ENCODE peak calls at places on chromosomes 11 and 22, in seven cellular contexts. One of them, this sample, is unnamed.

GRCh38 chr11:9943346-9944110 is 279.7 kb downstream of the SWAP70 start:
- DNase-seq in left ventricle myocardium superior: no peak
- DNase-seq in RWPE1: peak
- DNase-seq in amniotic stem cell: no peak
- DNase-seq in CD4-positive, alpha-beta memory T cell: no peak
- DNase-seq in immature natural killer cell: no peak
- DNase-seq in Calu3: no peak
- DNase-seq in this sample: peak

GRCh38 chr11:31655483-31655882 is 145.9 kb downstream of the ELP4 start:
- DNase-seq in left ventricle myocardium superior: no peak
- DNase-seq in RWPE1: peak
- DNase-seq in amniotic stem cell: peak
- DNase-seq in CD4-positive, alpha-beta memory T cell: no peak
- DNase-seq in immature natural killer cell: no peak
- DNase-seq in Calu3: no peak
- DNase-seq in this sample: peak

GRCh38 chr11:124644426-124645280 is 22.0 kb downstream of the TBRG1 start:
- DNase-seq in left ventricle myocardium superior: peak
- DNase-seq in RWPE1: peak
- DNase-seq in amniotic stem cell: peak
- DNase-seq in CD4-positive, alpha-beta memory T cell: peak
- DNase-seq in immature natural killer cell: peak
- DNase-seq in Calu3: peak
- DNase-seq in this sample: peak

GRCh38 chr11:104064016-104064630 is 27.7 kb downstream of the DDI1 start:
- DNase-seq in left ventricle myocardium superior: no peak
- DNase-seq in RWPE1: no peak
- DNase-seq in amniotic stem cell: no peak
- DNase-seq in CD4-positive, alpha-beta memory T cell: no peak
- DNase-seq in immature natural killer cell: no peak
- DNase-seq in Calu3: no peak
- DNase-seq in this sample: no peak

GRCh38 chr11:29937526-29937925 is 79.3 kb downstream of the KCNA4 start:
- DNase-seq in left ventricle myocardium superior: no peak
- DNase-seq in RWPE1: no peak
- DNase-seq in amniotic stem cell: no peak
- DNase-seq in CD4-positive, alpha-beta memory T cell: no peak
- DNase-seq in immature natural killer cell: no peak
- DNase-seq in Calu3: peak
- DNase-seq in this sample: no peak

GRCh38 chr11:5694642-5695041 is 5.1 kb downstream of the TRIM22 start:
- DNase-seq in left ventricle myocardium superior: no peak
- DNase-seq in RWPE1: no peak
- DNase-seq in amniotic stem cell: no peak
- DNase-seq in CD4-positive, alpha-beta memory T cell: no peak
- DNase-seq in immature natural killer cell: no peak
- DNase-seq in Calu3: no peak
- DNase-seq in this sample: no peak

GRCh38 chr22:50622723-50623327 is 5.1 kb downstream of the ARSA start:
- DNase-seq in left ventricle myocardium superior: no peak
- DNase-seq in RWPE1: no peak
- DNase-seq in amniotic stem cell: no peak
- DNase-seq in CD4-positive, alpha-beta memory T cell: no peak
- DNase-seq in immature natural killer cell: no peak
- DNase-seq in Calu3: peak
- DNase-seq in this sample: no peak

GRCh38 chr11:111359223-111360149 is 19.6 kb downstream of the POU2AF1 start:
- DNase-seq in left ventricle myocardium superior: no peak
- DNase-seq in RWPE1: no peak
- DNase-seq in amniotic stem cell: no peak
- DNase-seq in CD4-positive, alpha-beta memory T cell: no peak
- DNase-seq in immature natural killer cell: no peak
- DNase-seq in Calu3: no peak
- DNase-seq in this sample: no peak

GRCh38 chr22:25210831-25211230 is 8.6 kb upstream of the CRYBB2 start:
- DNase-seq in left ventricle myocardium superior: no peak
- DNase-seq in RWPE1: no peak
- DNase-seq in amniotic stem cell: no peak
- DNase-seq in CD4-positive, alpha-beta memory T cell: no peak
- DNase-seq in immature natural killer cell: no peak
- DNase-seq in Calu3: no peak
- DNase-seq in this sample: no peak

GRCh38 chr11:112718483-112718882 is 242.7 kb upstream of the NCAM1 start:
- DNase-seq in left ventricle myocardium superior: no peak
- DNase-seq in RWPE1: no peak
- DNase-seq in amniotic stem cell: no peak
- DNase-seq in CD4-positive, alpha-beta memory T cell: no peak
- DNase-seq in immature natural killer cell: no peak
- DNase-seq in Calu3: no peak
- DNase-seq in this sample: no peak

GRCh38 chr22:48923165-48923875 is 904.4 kb downstream of the BRD1 start:
- DNase-seq in left ventricle myocardium superior: no peak
- DNase-seq in RWPE1: no peak
- DNase-seq in amniotic stem cell: no peak
- DNase-seq in CD4-positive, alpha-beta memory T cell: no peak
- DNase-seq in immature natural killer cell: no peak
- DNase-seq in Calu3: no peak
- DNase-seq in this sample: no peak

GRCh38 chr11:31656051-31656450 is 146.5 kb downstream of the ELP4 start:
- DNase-seq in left ventricle myocardium superior: no peak
- DNase-seq in RWPE1: no peak
- DNase-seq in amniotic stem cell: no peak
- DNase-seq in CD4-positive, alpha-beta memory T cell: no peak
- DNase-seq in immature natural killer cell: no peak
- DNase-seq in Calu3: no peak
- DNase-seq in this sample: no peak

GRCh38 chr22:20156611-20157415 is 6.0 kb upstream of the CCDC188 start:
- DNase-seq in left ventricle myocardium superior: peak
- DNase-seq in RWPE1: peak
- DNase-seq in amniotic stem cell: peak
- DNase-seq in CD4-positive, alpha-beta memory T cell: peak
- DNase-seq in immature natural killer cell: peak
- DNase-seq in Calu3: peak
- DNase-seq in this sample: peak

GRCh38 chr22:27726726-27727449 is 74.7 kb downstream of the MN1 start:
- DNase-seq in left ventricle myocardium superior: peak
- DNase-seq in RWPE1: peak
- DNase-seq in amniotic stem cell: peak
- DNase-seq in CD4-positive, alpha-beta memory T cell: no peak
- DNase-seq in immature natural killer cell: no peak
- DNase-seq in Calu3: peak
- DNase-seq in this sample: peak

GRCh38 chr22:19429950-19430889 is 1.3 kb downstream of the HIRA start:
- DNase-seq in left ventricle myocardium superior: no peak
- DNase-seq in RWPE1: peak
- DNase-seq in amniotic stem cell: no peak
- DNase-seq in CD4-positive, alpha-beta memory T cell: peak
- DNase-seq in immature natural killer cell: peak
- DNase-seq in Calu3: no peak
- DNase-seq in this sample: peak

GRCh38 chr11:64810891-64811272 is 531 bp upstream of the MEN1 start:
- DNase-seq in left ventricle myocardium superior: peak
- DNase-seq in RWPE1: no peak
- DNase-seq in amniotic stem cell: no peak
- DNase-seq in CD4-positive, alpha-beta memory T cell: peak
- DNase-seq in immature natural killer cell: peak
- DNase-seq in Calu3: no peak
- DNase-seq in this sample: no peak

GRCh38 chr22:26330971-26331625 is 98.0 kb upstream of the ASPHD2 start:
- DNase-seq in left ventricle myocardium superior: peak
- DNase-seq in RWPE1: peak
- DNase-seq in amniotic stem cell: peak
- DNase-seq in CD4-positive, alpha-beta memory T cell: peak
- DNase-seq in immature natural killer cell: peak
- DNase-seq in Calu3: peak
- DNase-seq in this sample: peak

GRCh38 chr11:119721129-119722120 is 7.6 kb downstream of the NECTIN1 start:
- DNase-seq in left ventricle myocardium superior: peak
- DNase-seq in RWPE1: peak
- DNase-seq in amniotic stem cell: no peak
- DNase-seq in CD4-positive, alpha-beta memory T cell: no peak
- DNase-seq in immature natural killer cell: no peak
- DNase-seq in Calu3: peak
- DNase-seq in this sample: peak

GRCh38 chr11:45847908-45848316 is 637 bp downstream of the CRY2 start:
- DNase-seq in left ventricle myocardium superior: peak
- DNase-seq in RWPE1: peak
- DNase-seq in amniotic stem cell: peak
- DNase-seq in CD4-positive, alpha-beta memory T cell: peak
- DNase-seq in immature natural killer cell: peak
- DNase-seq in Calu3: peak
- DNase-seq in this sample: peak

GRCh38 chr11:2584812-2585565 is 114.8 kb downstream of the KCNQ1OT1 start:
- DNase-seq in left ventricle myocardium superior: peak
- DNase-seq in RWPE1: no peak
- DNase-seq in amniotic stem cell: no peak
- DNase-seq in CD4-positive, alpha-beta memory T cell: no peak
- DNase-seq in immature natural killer cell: no peak
- DNase-seq in Calu3: no peak
- DNase-seq in this sample: peak

GRCh38 chr11:87463486-87464102 is 425.9 kb downstream of the TMEM135 start:
- DNase-seq in left ventricle myocardium superior: no peak
- DNase-seq in RWPE1: peak
- DNase-seq in amniotic stem cell: no peak
- DNase-seq in CD4-positive, alpha-beta memory T cell: no peak
- DNase-seq in immature natural killer cell: no peak
- DNase-seq in Calu3: peak
- DNase-seq in this sample: no peak

GRCh38 chr11:3226846-3227567 is 5.2 kb downstream of the MRGPRE start:
- DNase-seq in left ventricle myocardium superior: no peak
- DNase-seq in RWPE1: no peak
- DNase-seq in amniotic stem cell: no peak
- DNase-seq in CD4-positive, alpha-beta memory T cell: no peak
- DNase-seq in immature natural killer cell: no peak
- DNase-seq in Calu3: no peak
- DNase-seq in this sample: peak

GRCh38 chr22:43031617-43032016 is 16.7 kb upstream of the PACSIN2 start:
- DNase-seq in left ventricle myocardium superior: no peak
- DNase-seq in RWPE1: no peak
- DNase-seq in amniotic stem cell: no peak
- DNase-seq in CD4-positive, alpha-beta memory T cell: no peak
- DNase-seq in immature natural killer cell: no peak
- DNase-seq in Calu3: no peak
- DNase-seq in this sample: no peak

GRCh38 chr11:101264303-101264702 is 134.7 kb upstream of the PGR start:
- DNase-seq in left ventricle myocardium superior: no peak
- DNase-seq in RWPE1: no peak
- DNase-seq in amniotic stem cell: no peak
- DNase-seq in CD4-positive, alpha-beta memory T cell: no peak
- DNase-seq in immature natural killer cell: no peak
- DNase-seq in Calu3: no peak
- DNase-seq in this sample: no peak

GRCh38 chr22:37088750-37089408 is 20.6 kb downstream of the TMPRSS6 start:
- DNase-seq in left ventricle myocardium superior: no peak
- DNase-seq in RWPE1: no peak
- DNase-seq in amniotic stem cell: no peak
- DNase-seq in CD4-positive, alpha-beta memory T cell: no peak
- DNase-seq in immature natural killer cell: no peak
- DNase-seq in Calu3: no peak
- DNase-seq in this sample: no peak

GRCh38 chr22:42279425-42280020 is 9.1 kb upstream of the TCF20 start:
- DNase-seq in left ventricle myocardium superior: no peak
- DNase-seq in RWPE1: no peak
- DNase-seq in amniotic stem cell: no peak
- DNase-seq in CD4-positive, alpha-beta memory T cell: no peak
- DNase-seq in immature natural killer cell: no peak
- DNase-seq in Calu3: no peak
- DNase-seq in this sample: no peak

GRCh38 chr11:1693327-1694063 is 3.5 kb upstream of the KRTAP5-6 start:
- DNase-seq in left ventricle myocardium superior: peak
- DNase-seq in RWPE1: peak
- DNase-seq in amniotic stem cell: peak
- DNase-seq in CD4-positive, alpha-beta memory T cell: peak
- DNase-seq in immature natural killer cell: peak
- DNase-seq in Calu3: peak
- DNase-seq in this sample: peak

GRCh38 chr22:45968751-45969413 is 8.1 kb downstream of the WNT7B start:
- DNase-seq in left ventricle myocardium superior: no peak
- DNase-seq in RWPE1: peak
- DNase-seq in amniotic stem cell: no peak
- DNase-seq in CD4-positive, alpha-beta memory T cell: no peak
- DNase-seq in immature natural killer cell: no peak
- DNase-seq in Calu3: peak
- DNase-seq in this sample: peak

GRCh38 chr11:12715131-12715530 is 40.9 kb downstream of the TEAD1 start:
- DNase-seq in left ventricle myocardium superior: no peak
- DNase-seq in RWPE1: no peak
- DNase-seq in amniotic stem cell: no peak
- DNase-seq in CD4-positive, alpha-beta memory T cell: no peak
- DNase-seq in immature natural killer cell: no peak
- DNase-seq in Calu3: no peak
- DNase-seq in this sample: no peak

GRCh38 chr11:122394326-122394725 is 261.2 kb upstream of the UBASH3B start:
- DNase-seq in left ventricle myocardium superior: no peak
- DNase-seq in RWPE1: no peak
- DNase-seq in amniotic stem cell: no peak
- DNase-seq in CD4-positive, alpha-beta memory T cell: no peak
- DNase-seq in immature natural killer cell: no peak
- DNase-seq in Calu3: no peak
- DNase-seq in this sample: no peak

GRCh38 chr11:127670372-127670771 is 669.8 kb upstream of the KIRREL3 start:
- DNase-seq in left ventricle myocardium superior: no peak
- DNase-seq in RWPE1: no peak
- DNase-seq in amniotic stem cell: no peak
- DNase-seq in CD4-positive, alpha-beta memory T cell: no peak
- DNase-seq in immature natural killer cell: no peak
- DNase-seq in Calu3: no peak
- DNase-seq in this sample: no peak

GRCh38 chr11:115334932-115335788 is 169.1 kb downstream of the CADM1 start:
- DNase-seq in left ventricle myocardium superior: no peak
- DNase-seq in RWPE1: peak
- DNase-seq in amniotic stem cell: no peak
- DNase-seq in CD4-positive, alpha-beta memory T cell: no peak
- DNase-seq in immature natural killer cell: peak
- DNase-seq in Calu3: no peak
- DNase-seq in this sample: peak

GRCh38 chr11:68990995-68991780 is 10.4 kb upstream of the MRGPRD start:
- DNase-seq in left ventricle myocardium superior: no peak
- DNase-seq in RWPE1: no peak
- DNase-seq in amniotic stem cell: no peak
- DNase-seq in CD4-positive, alpha-beta memory T cell: no peak
- DNase-seq in immature natural killer cell: no peak
- DNase-seq in Calu3: no peak
- DNase-seq in this sample: no peak

GRCh38 chr11:86160546-86161149 is 83.9 kb upstream of the EED start:
- DNase-seq in left ventricle myocardium superior: no peak
- DNase-seq in RWPE1: peak
- DNase-seq in amniotic stem cell: no peak
- DNase-seq in CD4-positive, alpha-beta memory T cell: no peak
- DNase-seq in immature natural killer cell: no peak
- DNase-seq in Calu3: peak
- DNase-seq in this sample: no peak

GRCh38 chr11:95443386-95443785 is 212.4 kb upstream of the SESN3 start:
- DNase-seq in left ventricle myocardium superior: no peak
- DNase-seq in RWPE1: no peak
- DNase-seq in amniotic stem cell: no peak
- DNase-seq in CD4-positive, alpha-beta memory T cell: peak
- DNase-seq in immature natural killer cell: no peak
- DNase-seq in Calu3: no peak
- DNase-seq in this sample: no peak

GRCh38 chr11:127106938-127107337 is 106.4 kb upstream of the KIRREL3 start:
- DNase-seq in left ventricle myocardium superior: no peak
- DNase-seq in RWPE1: no peak
- DNase-seq in amniotic stem cell: no peak
- DNase-seq in CD4-positive, alpha-beta memory T cell: no peak
- DNase-seq in immature natural killer cell: no peak
- DNase-seq in Calu3: no peak
- DNase-seq in this sample: no peak

GRCh38 chr11:67628710-67629385 is 889 bp downstream of the NUDT8 start:
- DNase-seq in left ventricle myocardium superior: peak
- DNase-seq in RWPE1: no peak
- DNase-seq in amniotic stem cell: no peak
- DNase-seq in CD4-positive, alpha-beta memory T cell: no peak
- DNase-seq in immature natural killer cell: no peak
- DNase-seq in Calu3: no peak
- DNase-seq in this sample: no peak

GRCh38 chr22:17912942-17913704 is 111.2 kb downstream of the MICAL3 start:
- DNase-seq in left ventricle myocardium superior: no peak
- DNase-seq in RWPE1: no peak
- DNase-seq in amniotic stem cell: no peak
- DNase-seq in CD4-positive, alpha-beta memory T cell: no peak
- DNase-seq in immature natural killer cell: no peak
- DNase-seq in Calu3: no peak
- DNase-seq in this sample: no peak

This sample was measured in AG08396.